ENCODE peak calls at places on chromosomes 16 and 17, in four cellular contexts. One of them, this sample, is unnamed.

GRCh38 chr16:88968589-88969280 is 8.3 kb downstream of the CBFA2T3 start:
- DNase-seq in stimulated activated naive CD8-positive, alpha-beta T cell treated with anti-CD3 and anti-CD28 coated beads, Interleukin-15, Interleukin-2, amounts not matched to agents 100 U/mL and 50 U/mL, for 24 hours: no peak
- DNase-seq in foreskin fibroblast: no peak
- DNase-seq in fibroblast of the aortic adventitia: no peak
- DNase-seq in this sample: no peak

GRCh38 chr16:11240636-11241473 is 15.1 kb downstream of the SOCS1 start:
- DNase-seq in stimulated activated naive CD8-positive, alpha-beta T cell treated with anti-CD3 and anti-CD28 coated beads, Interleukin-15, Interleukin-2, amounts not matched to agents 100 U/mL and 50 U/mL, for 24 hours: no peak
- DNase-seq in foreskin fibroblast: no peak
- DNase-seq in fibroblast of the aortic adventitia: no peak
- DNase-seq in this sample: peak; percentile 93

GRCh38 chr17:65688307-65688706 is 126.9 kb upstream of the AXIN2 start:
- DNase-seq in stimulated activated naive CD8-positive, alpha-beta T cell treated with anti-CD3 and anti-CD28 coated beads, Interleukin-15, Interleukin-2, amounts not matched to agents 100 U/mL and 50 U/mL, for 24 hours: no peak
- DNase-seq in foreskin fibroblast: no peak
- DNase-seq in fibroblast of the aortic adventitia: no peak
- DNase-seq in this sample: no peak

GRCh38 chr16:30948956-30949654 is at the start of gene ORAI3:
- DNase-seq in stimulated activated naive CD8-positive, alpha-beta T cell treated with anti-CD3 and anti-CD28 coated beads, Interleukin-15, Interleukin-2, amounts not matched to agents 100 U/mL and 50 U/mL, for 24 hours: peak; percentile 64
- DNase-seq in foreskin fibroblast: peak; percentile 88
- DNase-seq in fibroblast of the aortic adventitia: peak; percentile 49
- DNase-seq in this sample: no peak

GRCh38 chr17:27628376-27628775 is 2.6 kb upstream of the LGALS9 start:
- DNase-seq in stimulated activated naive CD8-positive, alpha-beta T cell treated with anti-CD3 and anti-CD28 coated beads, Interleukin-15, Interleukin-2, amounts not matched to agents 100 U/mL and 50 U/mL, for 24 hours: no peak
- DNase-seq in foreskin fibroblast: no peak
- DNase-seq in fibroblast of the aortic adventitia: no peak
- DNase-seq in this sample: no peak

GRCh38 chr16:78100162-78100467 is 661 bp downstream of the WWOX start:
- DNase-seq in stimulated activated naive CD8-positive, alpha-beta T cell treated with anti-CD3 and anti-CD28 coated beads, Interleukin-15, Interleukin-2, amounts not matched to agents 100 U/mL and 50 U/mL, for 24 hours: no peak
- DNase-seq in foreskin fibroblast: no peak
- DNase-seq in fibroblast of the aortic adventitia: no peak
- DNase-seq in this sample: no peak

GRCh38 chr16:74867281-74867849 is 92.7 kb upstream of the FA2H start:
- DNase-seq in stimulated activated naive CD8-positive, alpha-beta T cell treated with anti-CD3 and anti-CD28 coated beads, Interleukin-15, Interleukin-2, amounts not matched to agents 100 U/mL and 50 U/mL, for 24 hours: no peak
- DNase-seq in foreskin fibroblast: no peak
- DNase-seq in fibroblast of the aortic adventitia: no peak
- DNase-seq in this sample: no peak

GRCh38 chr17:74396567-74396966 is 29.3 kb downstream of the GPR142 start:
- DNase-seq in stimulated activated naive CD8-positive, alpha-beta T cell treated with anti-CD3 and anti-CD28 coated beads, Interleukin-15, Interleukin-2, amounts not matched to agents 100 U/mL and 50 U/mL, for 24 hours: no peak
- DNase-seq in foreskin fibroblast: no peak
- DNase-seq in fibroblast of the aortic adventitia: no peak
- DNase-seq in this sample: no peak

GRCh38 chr16:642189-643049 is 791 bp downstream of the MCRIP2 start:
- DNase-seq in stimulated activated naive CD8-positive, alpha-beta T cell treated with anti-CD3 and anti-CD28 coated beads, Interleukin-15, Interleukin-2, amounts not matched to agents 100 U/mL and 50 U/mL, for 24 hours: peak; percentile 63
- DNase-seq in foreskin fibroblast: peak; percentile 68
- DNase-seq in fibroblast of the aortic adventitia: no peak
- DNase-seq in this sample: no peak

GRCh38 chr17:73184133-73184993 is 8.5 kb upstream of the COG1 start:
- DNase-seq in stimulated activated naive CD8-positive, alpha-beta T cell treated with anti-CD3 and anti-CD28 coated beads, Interleukin-15, Interleukin-2, amounts not matched to agents 100 U/mL and 50 U/mL, for 24 hours: no peak
- DNase-seq in foreskin fibroblast: no peak
- DNase-seq in fibroblast of the aortic adventitia: no peak
- DNase-seq in this sample: no peak

GRCh38 chr16:19502395-19503131 is 19.3 kb downstream of the GDE1 start:
- DNase-seq in stimulated activated naive CD8-positive, alpha-beta T cell treated with anti-CD3 and anti-CD28 coated beads, Interleukin-15, Interleukin-2, amounts not matched to agents 100 U/mL and 50 U/mL, for 24 hours: peak; percentile 76
- DNase-seq in foreskin fibroblast: peak; percentile 87
- DNase-seq in fibroblast of the aortic adventitia: peak; percentile 84
- DNase-seq in this sample: peak; percentile 71

GRCh38 chr16:63714876-63715275 is 1407.0 kb downstream of the CDH11 start:
- DNase-seq in stimulated activated naive CD8-positive, alpha-beta T cell treated with anti-CD3 and anti-CD28 coated beads, Interleukin-15, Interleukin-2, amounts not matched to agents 100 U/mL and 50 U/mL, for 24 hours: no peak
- DNase-seq in foreskin fibroblast: no peak
- DNase-seq in fibroblast of the aortic adventitia: no peak
- DNase-seq in this sample: no peak

GRCh38 chr16:57377080-57377841 is 5.0 kb downstream of the CX3CL1 start:
- DNase-seq in stimulated activated naive CD8-positive, alpha-beta T cell treated with anti-CD3 and anti-CD28 coated beads, Interleukin-15, Interleukin-2, amounts not matched to agents 100 U/mL and 50 U/mL, for 24 hours: peak; percentile 76
- DNase-seq in foreskin fibroblast: no peak
- DNase-seq in fibroblast of the aortic adventitia: no peak
- DNase-seq in this sample: no peak

GRCh38 chr17:42536372-42537155 is 523 bp downstream of the NAGLU start:
- DNase-seq in stimulated activated naive CD8-positive, alpha-beta T cell treated with anti-CD3 and anti-CD28 coated beads, Interleukin-15, Interleukin-2, amounts not matched to agents 100 U/mL and 50 U/mL, for 24 hours: peak; percentile 83
- DNase-seq in foreskin fibroblast: peak; percentile 95
- DNase-seq in fibroblast of the aortic adventitia: peak; percentile 74
- DNase-seq in this sample: peak; percentile 75

GRCh38 chr17:3704931-3705717 is 9.2 kb upstream of the P2RX5 start:
- DNase-seq in stimulated activated naive CD8-positive, alpha-beta T cell treated with anti-CD3 and anti-CD28 coated beads, Interleukin-15, Interleukin-2, amounts not matched to agents 100 U/mL and 50 U/mL, for 24 hours: no peak
- DNase-seq in foreskin fibroblast: no peak
- DNase-seq in fibroblast of the aortic adventitia: no peak
- DNase-seq in this sample: no peak

GRCh38 chr16:31327675-31328225 is 27.2 kb upstream of the ITGAX start:
- DNase-seq in stimulated activated naive CD8-positive, alpha-beta T cell treated with anti-CD3 and anti-CD28 coated beads, Interleukin-15, Interleukin-2, amounts not matched to agents 100 U/mL and 50 U/mL, for 24 hours: no peak
- DNase-seq in foreskin fibroblast: no peak
- DNase-seq in fibroblast of the aortic adventitia: no peak
- DNase-seq in this sample: peak; percentile 61

GRCh38 chr17:43427362-43428043 is 28.7 kb downstream of the ARL4D start:
- DNase-seq in stimulated activated naive CD8-positive, alpha-beta T cell treated with anti-CD3 and anti-CD28 coated beads, Interleukin-15, Interleukin-2, amounts not matched to agents 100 U/mL and 50 U/mL, for 24 hours: no peak
- DNase-seq in foreskin fibroblast: no peak
- DNase-seq in fibroblast of the aortic adventitia: no peak
- DNase-seq in this sample: no peak

This sample was measured in DND-41.